ENCODE peak calls at places on chromosome 9, in eight cellular contexts. V is activated gamma-delta T cell treated with anti-CD3 and anti-CD28 coated beads, Interleukin-2, amount 50 U/mL, for 16 hours; E is aorta; G is epithelial cell of proximal tubule; X is germinal center; B is Right ventricle myocardium inferior; K is NCI-H2029 treated with DMSO at 0.1 percent for 48 hours; L is psoas muscle. U is an unnamed sample.

GRCh38 chr9:21711504-21711903 is 90.9 kb upstream of the MTAP start:
- DNase-seq in K (peak), X (no peak), B (no peak), G (peak), L (no peak), V (no peak), E (no peak), U (no peak)

GRCh38 chr9:127535834-127536233 is 76.2 kb upstream of the STXBP1 start:
- DNase-seq in L (no peak), B (peak), V (no peak), X (no peak), G (no peak), E (peak), K (no peak), U (no peak)

GRCh38 chr9:3419892-3420291 is 105.9 kb downstream of the RFX3 start:
- DNase-seq in L (no peak), X (no peak), G (no peak), V (no peak), K (no peak), E (no peak), B (no peak), U (no peak)

GRCh38 chr9:114958021-114958846 is 27.8 kb upstream of the TNFSF8 start:
- DNase-seq in V (peak), E (peak), B (peak), G (no peak), X (no peak), L (peak), K (no peak), U (no peak)

GRCh38 chr9:112532427-112532826 is 45.8 kb downstream of the KIAA1958 start:
- DNase-seq in E (no peak), G (no peak), L (no peak), V (no peak), K (no peak), B (no peak), X (no peak), U (no peak)

GRCh38 chr9:126701820-126702500 is 88.2 kb downstream of the LMX1B start:
- DNase-seq in V (no peak), E (peak), L (no peak), G (no peak), B (no peak), K (no peak), X (no peak), U (no peak)

GRCh38 chr9:113492343-113493079 is 29.0 kb downstream of the RGS3 start:
- DNase-seq in G (peak), B (no peak), E (no peak), K (no peak), L (no peak), X (no peak), V (no peak), U (peak)

GRCh38 chr9:96565684-96566360 is 53.8 kb downstream of the CDC14B start:
- DNase-seq in E (no peak), B (no peak), K (no peak), G (peak), V (no peak), X (no peak), L (no peak), U (no peak)

GRCh38 chr9:122366074-122366672 is 4.7 kb upstream of the PTGS1 start:
- DNase-seq in L (no peak), E (no peak), V (no peak), X (no peak), K (no peak), G (no peak), B (no peak), U (no peak)

GRCh38 chr9:137007816-137008270 is 11.5 kb upstream of the CLIC3 start:
- DNase-seq in B (no peak), V (no peak), K (no peak), L (no peak), E (no peak), G (no peak), X (no peak), U (no peak)

GRCh38 chr9:123265833-123266232 is 2.6 kb downstream of the STRBP start:
- DNase-seq in E (no peak), X (no peak), L (no peak), G (no peak), V (no peak), B (no peak), K (no peak), U (peak)

GRCh38 chr9:134784612-134785305 is 95.9 kb upstream of the FCN2 start:
- DNase-seq in E (no peak), B (no peak), K (no peak), X (no peak), G (no peak), L (no peak), V (no peak), U (no peak)

GRCh38 chr9:124852121-124852828 is 985 bp upstream of the WDR38 start:
- DNase-seq in B (no peak), E (no peak), X (no peak), K (no peak), V (no peak), G (no peak), L (peak), U (no peak)

GRCh38 chr9:87498046-87498815 is 564 bp downstream of the DAPK1 start:
- DNase-seq in X (peak), E (peak), G (no peak), L (peak), B (peak), V (no peak), K (no peak), U (no peak)

GRCh38 chr9:35756743-35757526 is 2.9 kb upstream of the MSMP start:
- DNase-seq in X (peak), K (peak), L (peak), V (peak), G (no peak), B (peak), E (peak), U (peak)

GRCh38 chr9:4929917-4930316 is 55.2 kb upstream of the JAK2 start:
- DNase-seq in G (no peak), V (no peak), L (no peak), K (no peak), E (no peak), B (no peak), X (no peak), U (no peak)

GRCh38 chr9:35341585-35341984 is 148.3 kb upstream of the RUSC2 start:
- DNase-seq in G (no peak), X (no peak), V (no peak), K (peak), L (peak), E (peak), B (peak), U (no peak)

GRCh38 chr9:97553141-97553540 is 51.7 kb downstream of the TMOD1 start:
- DNase-seq in E (no peak), G (no peak), K (no peak), X (no peak), V (no peak), B (no peak), L (no peak), U (no peak)

GRCh38 chr9:37283730-37284235 is 138.7 kb upstream of the GRHPR start:
- DNase-seq in V (no peak), B (no peak), X (no peak), K (no peak), E (no peak), L (no peak), G (peak), U (peak)

GRCh38 chr9:86099695-86100364 is 472 bp upstream of the GOLM1 start:
- DNase-seq in B (peak), G (no peak), V (no peak), X (no peak), L (no peak), K (no peak), E (peak), U (no peak)

GRCh38 chr9:133477992-133478850 is 678 bp downstream of the SLC2A6 start:
- DNase-seq in X (peak), V (no peak), E (no peak), G (no peak), B (peak), L (peak), K (no peak), U (peak)

GRCh38 chr9:22159590-22159989 is 150.5 kb upstream of the CDKN2B start:
- DNase-seq in E (no peak), L (no peak), V (no peak), K (no peak), B (no peak), X (no peak), G (no peak), U (no peak)

GRCh38 chr9:94937214-94937903 is 210.9 kb downstream of the AOPEP start:
- DNase-seq in V (no peak), K (no peak), X (no peak), B (no peak), L (no peak), E (no peak), G (no peak), U (no peak)

GRCh38 chr9:98075332-98075805 is 18.8 kb downstream of the NANS start:
- DNase-seq in V (no peak), X (no peak), E (no peak), K (no peak), G (peak), B (no peak), L (no peak), U (no peak)

GRCh38 chr9:27870404-27870803 is 297.1 kb upstream of the C9orf72 start:
- DNase-seq in X (no peak), L (no peak), G (no peak), V (no peak), K (no peak), E (no peak), B (no peak), U (no peak)

GRCh38 chr9:126474786-126475485 is 138.8 kb upstream of the LMX1B start:
- DNase-seq in G (no peak), V (no peak), B (no peak), X (no peak), L (no peak), E (no peak), K (no peak), U (no peak)

GRCh38 chr9:94865599-94866456 is 139.3 kb downstream of the AOPEP start:
- DNase-seq in E (peak), X (no peak), V (no peak), K (peak), B (peak), G (no peak), L (peak), U (no peak)

GRCh38 chr9:79829566-79830347 is 258.0 kb downstream of the TLE4 start:
- DNase-seq in L (no peak), K (no peak), E (no peak), V (no peak), B (peak), X (no peak), G (no peak), U (peak)

GRCh38 chr9:6901179-6901578 is 143.4 kb downstream of the KDM4C start:
- DNase-seq in B (no peak), L (no peak), E (no peak), K (no peak), V (no peak), G (no peak), X (no peak), U (no peak)

GRCh38 chr9:16221822-16222547 is 648.5 kb downstream of the BNC2 start:
- DNase-seq in G (no peak), K (no peak), V (no peak), E (no peak), X (no peak), L (no peak), B (no peak), U (no peak)

GRCh38 chr9:76912631-76913275 is 6.8 kb upstream of the PRUNE2 start:
- DNase-seq in K (no peak), X (no peak), E (no peak), G (peak), B (no peak), L (no peak), V (no peak), U (no peak)

GRCh38 chr9:93220627-93221425 is 36.9 kb downstream of the WNK2 start:
- DNase-seq in G (no peak), X (no peak), B (peak), V (no peak), E (no peak), K (no peak), L (peak), U (no peak)

GRCh38 chr9:14661421-14662059 is 31.7 kb downstream of the ZDHHC21 start:
- DNase-seq in K (no peak), E (no peak), L (no peak), X (peak), V (no peak), G (no peak), B (no peak), U (peak)

GRCh38 chr9:133604214-133604613 is 5.0 kb downstream of the FAM163B start:
- DNase-seq in K (no peak), V (peak), E (peak), B (peak), X (no peak), G (no peak), L (no peak), U (peak)

GRCh38 chr9:98523231-98523901 is 185.4 kb downstream of the GABBR2 start:
- DNase-seq in L (no peak), V (no peak), G (no peak), B (no peak), X (no peak), E (no peak), K (no peak), U (no peak)